ENCODE peak calls at places on chromosomes 2 and 18, in ten cellular contexts. One of them, this sample, is unnamed.

GRCh38 chr2:218671077-218671653 is 637 bp downstream of the RNF25 start:
- DNase-seq in upper lobe of right lung: no peak
- DNase-seq in AG04450: no peak
- DNase-seq in tibial artery: no peak
- DNase-seq in spleen: no peak
- DNase-seq in left lung: no peak
- DNase-seq in right cardiac atrium: no peak
- DNase-seq in lower lobe of right lung: no peak
- DNase-seq in HepG2: no peak
- DNase-seq in pancreas: no peak
- DNase-seq in this sample: peak; percentile 37

GRCh38 chr2:219041252-219041651 is at the start of gene CFAP65:
- DNase-seq in upper lobe of right lung: no peak
- DNase-seq in AG04450: peak; percentile 20
- DNase-seq in tibial artery: no peak
- DNase-seq in spleen: peak; percentile 77
- DNase-seq in left lung: no peak
- DNase-seq in right cardiac atrium: peak; percentile 66
- DNase-seq in lower lobe of right lung: no peak
- DNase-seq in HepG2: no peak
- DNase-seq in pancreas: peak; percentile 50
- DNase-seq in this sample: peak; percentile 52

GRCh38 chr2:19187323-19188020 is 171.0 kb downstream of the OSR1 start:
- DNase-seq in upper lobe of right lung: no peak
- DNase-seq in AG04450: no peak
- DNase-seq in tibial artery: no peak
- DNase-seq in spleen: no peak
- DNase-seq in left lung: no peak
- DNase-seq in right cardiac atrium: no peak
- DNase-seq in lower lobe of right lung: no peak
- DNase-seq in HepG2: no peak
- DNase-seq in pancreas: no peak
- DNase-seq in this sample: no peak

GRCh38 chr2:216535454-216535995 is 36.9 kb downstream of the RPL37A start:
- DNase-seq in upper lobe of right lung: no peak
- DNase-seq in AG04450: peak; percentile 92
- DNase-seq in tibial artery: peak; percentile 69
- DNase-seq in spleen: no peak
- DNase-seq in left lung: peak; percentile 50
- DNase-seq in right cardiac atrium: peak; percentile 86
- DNase-seq in lower lobe of right lung: peak; percentile 61
- DNase-seq in HepG2: peak; percentile 52
- DNase-seq in pancreas: peak; percentile 29
- DNase-seq in this sample: no peak

GRCh38 chr2:184215745-184216144 is 382.6 kb upstream of the ZNF804A start:
- DNase-seq in upper lobe of right lung: no peak
- DNase-seq in AG04450: no peak
- DNase-seq in tibial artery: no peak
- DNase-seq in spleen: no peak
- DNase-seq in left lung: no peak
- DNase-seq in right cardiac atrium: no peak
- DNase-seq in lower lobe of right lung: no peak
- DNase-seq in HepG2: no peak
- DNase-seq in pancreas: no peak
- DNase-seq in this sample: no peak

GRCh38 chr2:101766337-101766736 is 68.8 kb downstream of the MAP4K4 start:
- DNase-seq in upper lobe of right lung: no peak
- DNase-seq in AG04450: no peak
- DNase-seq in tibial artery: no peak
- DNase-seq in spleen: no peak
- DNase-seq in left lung: no peak
- DNase-seq in right cardiac atrium: no peak
- DNase-seq in lower lobe of right lung: no peak
- DNase-seq in HepG2: no peak
- DNase-seq in pancreas: no peak
- DNase-seq in this sample: no peak

GRCh38 chr18:31176531-31176930 is 13.9 kb upstream of the DSC1 start:
- DNase-seq in upper lobe of right lung: no peak
- DNase-seq in AG04450: no peak
- DNase-seq in tibial artery: no peak
- DNase-seq in spleen: no peak
- DNase-seq in left lung: no peak
- DNase-seq in right cardiac atrium: no peak
- DNase-seq in lower lobe of right lung: no peak
- DNase-seq in HepG2: no peak
- DNase-seq in pancreas: no peak
- DNase-seq in this sample: no peak

GRCh38 chr18:63683152-63683551 is 19.6 kb upstream of the SERPINB11 start:
- DNase-seq in upper lobe of right lung: no peak
- DNase-seq in AG04450: peak; percentile 73
- DNase-seq in tibial artery: no peak
- DNase-seq in spleen: no peak
- DNase-seq in left lung: no peak
- DNase-seq in right cardiac atrium: no peak
- DNase-seq in lower lobe of right lung: no peak
- DNase-seq in HepG2: no peak
- DNase-seq in pancreas: no peak
- DNase-seq in this sample: no peak

GRCh38 chr2:172172513-172173217 is 70.0 kb upstream of the DLX2 start:
- DNase-seq in upper lobe of right lung: peak; percentile 86
- DNase-seq in AG04450: no peak
- DNase-seq in tibial artery: peak; percentile 54
- DNase-seq in spleen: peak; percentile 92
- DNase-seq in left lung: peak; percentile 74
- DNase-seq in right cardiac atrium: peak; percentile 89
- DNase-seq in lower lobe of right lung: peak; percentile 82
- DNase-seq in HepG2: peak; percentile 43
- DNase-seq in pancreas: peak; percentile 84
- DNase-seq in this sample: peak; percentile 86

GRCh38 chr2:151367571-151367970 is 10.2 kb downstream of the TNFAIP6 start:
- DNase-seq in upper lobe of right lung: no peak
- DNase-seq in AG04450: no peak
- DNase-seq in tibial artery: no peak
- DNase-seq in spleen: no peak
- DNase-seq in left lung: no peak
- DNase-seq in right cardiac atrium: no peak
- DNase-seq in lower lobe of right lung: no peak
- DNase-seq in HepG2: no peak
- DNase-seq in pancreas: no peak
- DNase-seq in this sample: no peak

GRCh38 chr2:104849618-104850097 is 4.3 kb upstream of the POU3F3 start:
- DNase-seq in upper lobe of right lung: peak; percentile 80
- DNase-seq in AG04450: peak; percentile 8
- DNase-seq in tibial artery: no peak
- DNase-seq in spleen: peak; percentile 80
- DNase-seq in left lung: peak; percentile 60
- DNase-seq in right cardiac atrium: peak; percentile 68
- DNase-seq in lower lobe of right lung: no peak
- DNase-seq in HepG2: peak; percentile 47
- DNase-seq in pancreas: peak; percentile 63
- DNase-seq in this sample: peak; percentile 51

GRCh38 chr2:160339726-160340125 is 139.7 kb upstream of the ITGB6 start:
- DNase-seq in upper lobe of right lung: no peak
- DNase-seq in AG04450: no peak
- DNase-seq in tibial artery: no peak
- DNase-seq in spleen: no peak
- DNase-seq in left lung: no peak
- DNase-seq in right cardiac atrium: no peak
- DNase-seq in lower lobe of right lung: no peak
- DNase-seq in HepG2: no peak
- DNase-seq in pancreas: no peak
- DNase-seq in this sample: no peak

GRCh38 chr2:30865892-30866681 is 58.8 kb upstream of the CAPN13 start:
- DNase-seq in upper lobe of right lung: no peak
- DNase-seq in AG04450: no peak
- DNase-seq in tibial artery: no peak
- DNase-seq in spleen: no peak
- DNase-seq in left lung: no peak
- DNase-seq in right cardiac atrium: no peak
- DNase-seq in lower lobe of right lung: no peak
- DNase-seq in HepG2: no peak
- DNase-seq in pancreas: no peak
- DNase-seq in this sample: no peak

GRCh38 chr2:144156736-144157645 is 362.9 kb downstream of the ZEB2 start:
- DNase-seq in upper lobe of right lung: no peak
- DNase-seq in AG04450: no peak
- DNase-seq in tibial artery: no peak
- DNase-seq in spleen: no peak
- DNase-seq in left lung: no peak
- DNase-seq in right cardiac atrium: no peak
- DNase-seq in lower lobe of right lung: no peak
- DNase-seq in HepG2: no peak
- DNase-seq in pancreas: no peak
- DNase-seq in this sample: no peak

GRCh38 chr2:236305531-236305930 is 41.3 kb upstream of the ASB18 start:
- DNase-seq in upper lobe of right lung: no peak
- DNase-seq in AG04450: no peak
- DNase-seq in tibial artery: no peak
- DNase-seq in spleen: no peak
- DNase-seq in left lung: no peak
- DNase-seq in right cardiac atrium: no peak
- DNase-seq in lower lobe of right lung: no peak
- DNase-seq in HepG2: no peak
- DNase-seq in pancreas: no peak
- DNase-seq in this sample: no peak

GRCh38 chr18:51193621-51194287 is 3.7 kb downstream of the MEX3C start:
- DNase-seq in upper lobe of right lung: no peak
- DNase-seq in AG04450: no peak
- DNase-seq in tibial artery: no peak
- DNase-seq in spleen: no peak
- DNase-seq in left lung: no peak
- DNase-seq in right cardiac atrium: no peak
- DNase-seq in lower lobe of right lung: no peak
- DNase-seq in HepG2: no peak
- DNase-seq in pancreas: no peak
- DNase-seq in this sample: peak; percentile 16
- H3K27ac ChIP-seq in upper lobe of right lung: peak overlapping the region; percentile 42
- H3K27ac ChIP-seq in AG04450: no peak overlapping the region
- H3K27ac ChIP-seq in tibial artery: no peak overlapping the region
- H3K27ac ChIP-seq in spleen: peak overlapping the region; percentile 29
- H3K27ac ChIP-seq in left lung: no peak overlapping the region
- H3K27ac ChIP-seq in right cardiac atrium: no peak overlapping the region
- H3K27ac ChIP-seq in lower lobe of right lung: peak overlapping the region; percentile 8
- H3K27ac ChIP-seq in HepG2: peak overlapping the region; percentile 27
- H3K27ac ChIP-seq in pancreas: no peak overlapping the region
- H3K27ac ChIP-seq in this sample: no peak overlapping the region

GRCh38 chr18:46250084-46250811 is 146.1 kb downstream of the HAUS1 start:
- DNase-seq in upper lobe of right lung: no peak
- DNase-seq in AG04450: peak; percentile 65
- DNase-seq in tibial artery: no peak
- DNase-seq in spleen: no peak
- DNase-seq in left lung: no peak
- DNase-seq in right cardiac atrium: no peak
- DNase-seq in lower lobe of right lung: no peak
- DNase-seq in HepG2: no peak
- DNase-seq in pancreas: peak; percentile 18
- DNase-seq in this sample: peak; percentile 85
- H3K4me3 ChIP-seq in upper lobe of right lung: no peak overlapping the region
- H3K4me3 ChIP-seq in AG04450: peak overlapping the region; percentile 7
- H3K4me3 ChIP-seq in tibial artery: no peak overlapping the region
- H3K4me3 ChIP-seq in spleen: no peak overlapping the region
- H3K4me3 ChIP-seq in left lung: no peak overlapping the region
- H3K4me3 ChIP-seq in right cardiac atrium: no peak overlapping the region
- H3K4me3 ChIP-seq in lower lobe of right lung: no peak overlapping the region
- H3K4me3 ChIP-seq in HepG2: no peak overlapping the region
- H3K4me3 ChIP-seq in pancreas: no peak overlapping the region
- H3K4me3 ChIP-seq in this sample: no peak overlapping the region

DNA sequence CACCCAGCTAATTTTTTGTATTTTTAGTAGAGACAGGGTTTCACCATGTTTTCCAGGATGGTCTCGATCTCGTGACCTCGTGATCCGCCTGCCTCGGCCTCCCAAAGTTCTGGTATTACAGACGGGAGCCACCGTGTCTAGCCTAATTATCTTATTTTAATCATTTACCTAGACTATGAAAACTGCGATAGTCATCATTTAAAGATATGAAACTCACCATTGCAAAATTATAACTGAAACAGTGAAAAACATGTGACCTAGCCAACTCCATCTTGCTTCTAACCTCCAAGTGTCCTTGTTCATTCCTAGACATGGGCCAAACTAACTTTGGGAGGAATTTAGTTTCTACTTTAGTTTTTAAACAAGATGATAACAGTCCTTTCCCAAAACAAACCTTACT is 17.4 kb downstream of the SULT1C4 start:
- DNase-seq in upper lobe of right lung: no peak
- DNase-seq in AG04450: no peak
- DNase-seq in tibial artery: no peak
- DNase-seq in spleen: no peak
- DNase-seq in left lung: no peak
- DNase-seq in right cardiac atrium: no peak
- DNase-seq in lower lobe of right lung: no peak
- DNase-seq in HepG2: no peak
- DNase-seq in pancreas: no peak
- DNase-seq in this sample: no peak
- H3K9me3 ChIP-seq in upper lobe of right lung: peaks cover 21% of the 10 kb centered on the region
- H3K9me3 ChIP-seq in AG04450: peaks cover 18% of the 10 kb centered on the region
- H3K9me3 ChIP-seq in tibial artery: peaks cover 19% of the 10 kb centered on the region
- H3K9me3 ChIP-seq in spleen: peaks cover 8% of the 10 kb centered on the region
- H3K9me3 ChIP-seq in left lung: peaks cover 3% of the 10 kb centered on the region
- H3K9me3 ChIP-seq in right cardiac atrium: peaks cover 6% of the 10 kb centered on the region
- H3K9me3 ChIP-seq in lower lobe of right lung: peaks cover 40% of the 10 kb centered on the region
- H3K9me3 ChIP-seq in HepG2: peaks cover 10% of the 10 kb centered on the region
- H3K9me3 ChIP-seq in pancreas: no peaks in the 10 kb centered on the region
- H3K9me3 ChIP-seq in this sample: no peaks in the 10 kb centered on the region

GRCh38 chr2:84940836-84941412 is 30.0 kb upstream of the KCMF1 start:
- DNase-seq in upper lobe of right lung: no peak
- DNase-seq in AG04450: no peak
- DNase-seq in tibial artery: no peak
- DNase-seq in spleen: peak; percentile 30
- DNase-seq in left lung: peak; percentile 5
- DNase-seq in right cardiac atrium: no peak
- DNase-seq in lower lobe of right lung: no peak
- DNase-seq in HepG2: no peak
- DNase-seq in pancreas: no peak
- DNase-seq in this sample: no peak
- H3K27ac ChIP-seq in upper lobe of right lung: no peak overlapping the region
- H3K27ac ChIP-seq in AG04450: no peak overlapping the region
- H3K27ac ChIP-seq in tibial artery: no peak overlapping the region
- H3K27ac ChIP-seq in spleen: no peak overlapping the region
- H3K27ac ChIP-seq in left lung: peak overlapping the region; percentile 46
- H3K27ac ChIP-seq in right cardiac atrium: no peak overlapping the region
- H3K27ac ChIP-seq in lower lobe of right lung: no peak overlapping the region
- H3K27ac ChIP-seq in HepG2: no peak overlapping the region
- H3K27ac ChIP-seq in pancreas: no peak overlapping the region
- H3K27ac ChIP-seq in this sample: no peak overlapping the region

This sample was measured in small intestine.